ENCODE peak calls at places on chromosome 3, in six cellular contexts. Y is mesendoderm; G is mammary epithelial cell; M is heart right ventricle; F is Peyer's patch; O is CD8-positive, alpha-beta T cell. W is an unnamed sample.

GRCh38 chr3:124504332-124505059 is 225.8 kb upstream of the UMPS start:
- DNase-seq in G (peak; percentile 38), F (no peak), M (peak; percentile 20), Y (no peak), O (no peak), W (no peak)

GRCh38 chr3:133445111-133445510 is 45.3 kb downstream of the BFSP2 start:
- DNase-seq in Y (no peak), O (no peak), G (no peak), M (no peak), F (no peak), W (no peak)

GRCh38 chr3:106265704-106266103 is 396.9 kb upstream of the CBLB start:
- DNase-seq in M (no peak), F (no peak), Y (no peak), G (no peak), O (no peak), W (no peak)

GRCh38 chr3:129239992-129240391 is 9.4 kb upstream of the COPG1 start:
- DNase-seq in O (no peak), M (no peak), F (no peak), Y (peak; percentile 34), G (no peak), W (no peak)

GRCh38 chr3:186967686-186968085 is 37.4 kb downstream of the ST6GAL1 start:
- DNase-seq in F (peak; percentile 47), M (peak; percentile 36), Y (peak; percentile 56), G (no peak), O (no peak), W (no peak)

GRCh38 chr3:71050521-71051258 is 532.8 kb downstream of the FOXP1 start:
- DNase-seq in F (no peak), M (no peak), G (peak; percentile 73), O (peak; percentile 29), Y (no peak), W (no peak)

GRCh38 chr3:15172806-15173205 is 33.2 kb upstream of the CAPN7 start:
- DNase-seq in M (no peak), F (no peak), Y (no peak), O (no peak), G (peak; percentile 43), W (no peak)

GRCh38 chr3:13595001-13595421 is 46.1 kb downstream of the FBLN2 start:
- DNase-seq in M (no peak), Y (no peak), F (no peak), G (no peak), O (no peak), W (no peak)

GRCh38 chr3:12644297-12644937 is 19.5 kb downstream of the RAF1 start:
- DNase-seq in M (no peak), G (no peak), O (no peak), F (no peak), Y (no peak), W (no peak)

GRCh38 chr3:156843071-156843808 is 17.1 kb downstream of the LEKR1 start:
- DNase-seq in G (no peak), M (no peak), O (no peak), F (no peak), Y (no peak), W (no peak)

GRCh38 chr3:67419779-67420178 is 234.6 kb downstream of the SUCLG2 start:
- DNase-seq in F (no peak), O (no peak), G (no peak), M (no peak), Y (no peak), W (no peak)

GRCh38 chr3:4740397-4741105 is 238.7 kb upstream of the BHLHE40 start:
- DNase-seq in M (no peak), G (no peak), F (no peak), O (peak; percentile 28), Y (no peak), W (no peak)

GRCh38 chr3:143244516-143245063 is 125.0 kb downstream of the CHST2 start:
- DNase-seq in O (no peak), M (no peak), G (no peak), Y (no peak), F (no peak), W (no peak)

GRCh38 chr3:119643528-119643927 is 16.9 kb downstream of the POPDC2 start:
- DNase-seq in O (no peak), M (no peak), F (no peak), G (peak; percentile 84), Y (no peak), W (no peak)

GRCh38 chr3:45626096-45626887 is 31.7 kb downstream of the LIMD1 start:
- DNase-seq in M (no peak), G (peak; percentile 44), O (no peak), Y (no peak), F (no peak), W (no peak)
- H3K27ac ChIP-seq in M (no peak overlapping the region), G (no peak overlapping the region), O (no peak overlapping the region), Y (no peak overlapping the region), F (no peak overlapping the region), W (no peak overlapping the region)

DNA sequence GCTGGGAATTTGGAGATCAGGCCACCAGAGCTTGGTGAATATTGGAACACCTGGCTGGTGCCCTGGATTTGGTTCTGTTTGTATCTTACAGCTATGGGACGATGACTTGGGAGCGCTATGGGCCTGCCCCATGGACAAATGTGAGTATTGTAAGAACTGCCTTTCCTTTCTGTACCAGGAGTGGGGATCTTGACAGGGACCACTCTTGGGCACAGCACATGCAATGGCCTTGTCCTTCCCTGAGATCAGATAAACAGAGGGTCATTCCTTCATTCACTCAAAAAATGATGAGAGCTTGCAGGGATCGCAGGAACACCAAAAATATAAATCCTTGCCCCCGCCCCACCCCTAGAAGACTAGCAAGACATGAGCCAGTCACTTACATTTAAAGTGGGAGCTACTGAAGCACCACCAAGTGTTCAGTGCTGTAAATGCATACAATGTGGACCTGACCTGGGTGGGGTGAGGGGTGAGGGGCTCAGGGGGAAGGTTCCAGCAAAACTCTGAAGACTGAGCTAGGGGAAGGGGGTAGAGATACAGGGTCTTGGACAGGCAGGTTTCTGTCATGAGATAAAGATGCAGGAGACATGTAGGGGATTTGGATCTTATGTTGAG is 2.7 kb upstream of the CRELD1 start:
- DNase-seq in Y (no peak), O (no peak), F (no peak), G (no peak), M (no peak), W (no peak)
- H3K27ac ChIP-seq in Y (no peak overlapping the region), O (no peak overlapping the region), F (no peak overlapping the region), G (no peak overlapping the region), M (no peak overlapping the region), W (no peak overlapping the region)

DNA sequence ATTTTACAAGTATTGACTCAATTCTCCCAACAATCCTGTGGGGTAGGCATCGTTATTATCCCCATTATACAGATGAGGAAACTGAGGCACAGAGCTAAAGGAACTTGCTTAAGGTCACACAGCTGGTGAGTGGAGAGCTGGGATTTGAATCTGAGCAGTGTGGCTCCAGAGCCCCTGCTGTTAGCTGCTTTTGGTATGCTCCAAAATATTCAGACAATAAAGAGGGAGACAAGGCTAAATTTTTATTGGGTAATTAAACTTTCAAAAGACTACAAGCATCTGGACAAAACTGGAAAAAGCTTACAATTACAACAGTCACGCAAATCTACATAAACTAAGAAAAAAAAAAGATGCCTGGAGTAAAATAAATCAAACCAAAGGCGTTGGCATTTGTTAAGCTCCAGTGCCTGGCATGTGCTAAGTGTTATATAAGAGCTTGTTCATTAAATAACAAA is 27.7 kb downstream of the CCDC13 start:
- DNase-seq in O (no peak), F (no peak), M (no peak), Y (no peak), G (no peak), W (no peak)
- H3K27ac ChIP-seq in O (no peak overlapping the region), F (no peak overlapping the region), M (no peak overlapping the region), Y (no peak overlapping the region), G (no peak overlapping the region), W (peak overlapping the region; percentile 93)

GRCh38 chr3:52810923-52811322 is 16.3 kb downstream of the ITIH3 start:
- DNase-seq in Y (no peak), M (no peak), G (no peak), O (no peak), F (no peak), W (no peak)

GRCh38 chr3:52809821-52810377 is 15.3 kb downstream of the ITIH3 start:
- DNase-seq in O (no peak), Y (no peak), G (no peak), F (no peak), M (no peak), W (no peak)

GRCh38 chr3:52811452-52812011 is 16.9 kb downstream of the ITIH3 start:
- DNase-seq in F (no peak), Y (no peak), M (no peak), O (no peak), G (no peak), W (no peak)

GRCh38 chr3:52805270-52806039 is 10.9 kb downstream of the ITIH3 start:
- DNase-seq in G (no peak), F (no peak), O (no peak), Y (no peak), M (no peak), W (no peak)

DNA sequence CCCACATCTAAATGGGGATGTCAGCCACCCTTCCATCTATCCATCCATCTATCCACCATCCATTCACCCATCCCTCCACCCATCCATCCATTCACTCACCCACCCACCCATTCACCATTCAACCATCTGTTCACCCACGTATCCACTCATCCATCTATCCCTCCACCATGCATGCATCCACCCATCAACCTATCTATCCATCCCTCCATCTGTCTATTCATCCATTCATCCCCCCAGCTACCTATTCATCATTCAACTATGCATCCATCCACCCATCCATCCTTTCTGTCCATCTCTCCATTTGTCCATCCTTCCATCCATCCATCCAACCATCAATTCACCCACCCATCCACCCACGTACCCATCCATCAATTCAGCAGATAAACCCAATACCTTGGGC is 14.6 kb downstream of the ITIH3 start:
- DNase-seq in G (no peak), O (no peak), Y (no peak), M (no peak), F (no peak), W (no peak)
- H3K27ac ChIP-seq in G (no peak overlapping the region), O (no peak overlapping the region), Y (no peak overlapping the region), M (no peak overlapping the region), F (no peak overlapping the region), W (no peak overlapping the region)

DNA sequence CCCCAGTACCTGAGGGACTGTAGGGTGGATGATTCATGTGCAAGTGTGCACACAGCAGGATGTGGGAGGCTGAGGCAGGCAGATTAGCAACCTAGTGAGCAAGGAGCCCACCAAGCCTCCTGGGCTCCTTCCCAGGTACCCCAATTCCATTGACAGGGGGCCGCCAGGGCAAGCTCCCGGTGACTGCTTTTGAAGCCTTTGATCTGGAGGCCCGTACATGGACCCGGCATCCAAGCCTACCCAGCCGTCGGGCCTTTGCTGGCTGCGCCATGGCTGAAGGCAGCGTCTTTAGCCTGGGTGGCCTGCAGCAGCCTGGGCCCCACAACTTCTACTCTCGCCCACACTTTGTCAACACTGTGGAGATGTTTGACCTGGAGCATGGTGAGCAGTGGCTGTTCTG is 3.2 kb downstream of the KLHDC8B start:
- DNase-seq in M (no peak), O (no peak), Y (no peak), F (no peak), G (no peak), W (no peak)
- H3K27ac ChIP-seq in M (no peak overlapping the region), O (no peak overlapping the region), Y (no peak overlapping the region), F (no peak overlapping the region), G (no peak overlapping the region), W (no peak overlapping the region)

GRCh38 chr3:177441281-177441812 is 244.1 kb upstream of the TBL1XR1 start:
- DNase-seq in F (no peak), G (no peak), Y (no peak), O (no peak), M (no peak), W (no peak)

GRCh38 chr3:177446160-177446559 is 248.9 kb upstream of the TBL1XR1 start:
- DNase-seq in M (no peak), G (no peak), F (peak; percentile 80), Y (no peak), O (no peak), W (no peak)

GRCh38 chr3:177441813-177442646 is 244.7 kb upstream of the TBL1XR1 start:
- DNase-seq in O (no peak), F (peak; percentile 63), Y (peak; percentile 63), M (no peak), G (no peak), W (no peak)

GRCh38 chr3:177445591-177445990 is 248.3 kb upstream of the TBL1XR1 start:
- DNase-seq in G (no peak), F (no peak), M (no peak), Y (no peak), O (no peak), W (no peak)

GRCh38 chr3:177443469-177443868 is 246.2 kb upstream of the TBL1XR1 start:
- DNase-seq in F (no peak), O (no peak), M (no peak), Y (peak; percentile 69), G (peak; percentile 79), W (no peak)
- H3K27ac ChIP-seq in F (no peak overlapping the region), O (no peak overlapping the region), M (no peak overlapping the region), Y (no peak overlapping the region), G (peak overlapping the region; percentile 63), W (no peak overlapping the region)

W was measured in substantia nigra.